ENCODE peak calls at places on chromosomes 7 and 10, in ten cellular contexts. T is CD4-positive, alpha-beta T cell; B is progenitor cell of endocrine pancreas; H is endothelial cell; X is fibroblast of villous mesenchyme; Z is RPMI8226; F is T-cell; Q is cardiac muscle cell; U is stimulated activated naive B cell treated with anti-CD40 and anti-IgM and Interleukin-4, amounts not matched to agents 10 μg/mL and 1 μg/mL and 100 μg/mL, for 72 hours; Y is T1000. G is an unnamed sample.

GRCh38 chr10:62171791-62172190 is 96.9 kb downstream of the RTKN2 start:
- DNase-seq in X (peak), Z (no peak), Y (no peak), B (no peak), F (no peak), H (no peak), T (no peak), Q (no peak), U (no peak), G (no peak)

GRCh38 chr7:25666671-25667060 is 438.4 kb upstream of the NPVF start:
- DNase-seq in X (no peak), B (no peak), Y (no peak), F (no peak), Q (no peak), Z (no peak), T (no peak), U (no peak), H (no peak), G (no peak)

GRCh38 chr7:123538189-123538714 is 3.9 kb upstream of the IQUB start:
- DNase-seq in F (no peak), H (no peak), T (no peak), Z (no peak), B (no peak), Q (no peak), U (no peak), Y (no peak), X (peak), G (peak)

GRCh38 chr7:157616426-157616825 is 279.6 kb downstream of the DNAJB6 start:
- DNase-seq in B (no peak), Y (no peak), T (no peak), Z (no peak), U (no peak), Q (no peak), H (no peak), X (no peak), F (no peak), G (no peak)

GRCh38 chr7:130566168-130566897 is 74.4 kb downstream of the MEST start:
- DNase-seq in B (no peak), T (no peak), H (no peak), Y (no peak), F (no peak), U (no peak), X (peak), Z (no peak), Q (no peak), G (peak)

GRCh38 chr10:33215154-33215553 is 119.3 kb downstream of the NRP1 start:
- DNase-seq in B (no peak), Q (no peak), X (peak), U (no peak), F (no peak), H (no peak), Y (no peak), Z (no peak), T (no peak), G (peak)

GRCh38 chr10:102629661-102630614 is 14.3 kb upstream of the TRIM8 start:
- DNase-seq in X (peak), H (peak), U (no peak), Q (peak), T (no peak), F (no peak), B (no peak), Z (no peak), Y (peak), G (peak)

GRCh38 chr7:132996581-132997242 is 85.2 kb downstream of the CHCHD3 start:
- DNase-seq in U (no peak), H (no peak), B (no peak), Q (no peak), X (no peak), T (no peak), F (no peak), Z (no peak), Y (no peak), G (no peak)

GRCh38 chr10:61284222-61284890 is 168.8 kb downstream of the TMEM26 start:
- DNase-seq in B (no peak), F (no peak), T (no peak), Z (peak), Y (no peak), Q (peak), U (no peak), X (peak), H (no peak), G (peak)

GRCh38 chr10:26486304-26486703 is 48.2 kb downstream of the APBB1IP start:
- DNase-seq in X (peak), B (no peak), Z (no peak), H (no peak), T (no peak), Q (no peak), F (no peak), Y (peak), U (no peak), G (peak)

GRCh38 chr7:1503816-1504775 is at the start of gene INTS1:
- DNase-seq in Y (peak), X (peak), Q (peak), H (peak), T (peak), B (peak), F (peak), Z (peak), U (peak), G (peak)

GRCh38 chr7:100577507-100577906 is 3.8 kb upstream of the SAP25 start:
- DNase-seq in T (no peak), H (no peak), X (no peak), U (no peak), Q (no peak), Y (no peak), Z (no peak), F (no peak), B (no peak), G (no peak)

GRCh38 chr7:132590162-132590561 is 13.9 kb upstream of the PLXNA4 start:
- DNase-seq in T (no peak), Y (no peak), Q (no peak), F (no peak), H (no peak), B (no peak), Z (no peak), U (no peak), X (no peak), G (no peak)

GRCh38 chr10:102384053-102384452 is 11.5 kb upstream of the NFKB2 start:
- DNase-seq in Q (peak), Y (no peak), B (no peak), T (no peak), Z (peak), X (peak), H (no peak), F (no peak), U (no peak), G (peak)

GRCh38 chr7:66313913-66314568 is 108.9 kb downstream of the TPST1 start:
- DNase-seq in T (no peak), Y (no peak), X (no peak), U (no peak), B (no peak), F (no peak), Q (no peak), Z (no peak), H (no peak), G (no peak)

GRCh38 chr7:99047526-99048077 is 96.3 kb downstream of the SMURF1 start:
- DNase-seq in U (no peak), Z (no peak), T (no peak), H (no peak), X (no peak), Q (no peak), B (no peak), F (no peak), Y (no peak), G (no peak)

GRCh38 chr7:34752929-34753328 is 94.9 kb downstream of the NPSR1 start:
- DNase-seq in H (no peak), Y (no peak), B (no peak), F (no peak), T (no peak), Z (no peak), Q (no peak), U (no peak), X (no peak), G (no peak)

GRCh38 chr10:28125701-28126100 is 126.8 kb upstream of the ODAD2 start:
- DNase-seq in U (no peak), X (peak), Q (no peak), F (no peak), H (no peak), Y (no peak), B (no peak), Z (no peak), T (no peak), G (peak)

GRCh38 chr10:120077707-120078492 is 185.4 kb downstream of the SEC23IP start:
- DNase-seq in X (no peak), B (no peak), Y (no peak), T (no peak), Q (no peak), Z (no peak), H (no peak), F (no peak), U (no peak), G (no peak)

GRCh38 chr7:69922011-69922803 is 323.9 kb downstream of the AUTS2 start:
- DNase-seq in B (no peak), T (no peak), X (no peak), Z (no peak), F (no peak), Y (no peak), H (no peak), U (no peak), Q (peak), G (no peak)

GRCh38 chr10:91598211-91598981 is 34.5 kb downstream of the PPP1R3C start:
- DNase-seq in Q (no peak), Y (peak), U (no peak), H (no peak), X (peak), Z (no peak), F (no peak), B (no peak), T (no peak), G (peak)

GRCh38 chr10:23534761-23535160 is 95.9 kb downstream of the OTUD1 start:
- DNase-seq in X (no peak), T (no peak), Z (no peak), H (no peak), Q (no peak), F (no peak), U (no peak), Y (no peak), B (no peak), G (no peak)

GRCh38 chr7:132066776-132067175 is 509.5 kb downstream of the PLXNA4 start:
- DNase-seq in X (peak), Z (no peak), Q (no peak), U (no peak), H (no peak), T (no peak), B (no peak), F (no peak), Y (no peak), G (peak)

GRCh38 chr10:85147346-85148250 is 819.2 kb downstream of the CCSER2 start:
- DNase-seq in U (no peak), B (no peak), Z (no peak), F (no peak), X (no peak), H (no peak), T (no peak), Y (no peak), Q (no peak), G (no peak)

GRCh38 chr7:728602-729001 is 1.5 kb upstream of the PRKAR1B start:
- DNase-seq in U (no peak), Z (no peak), X (no peak), Y (no peak), B (no peak), H (no peak), T (no peak), F (no peak), Q (no peak), G (no peak)

GRCh38 chr7:128783143-128783799 is 7.7 kb upstream of the OPN1SW start:
- DNase-seq in T (no peak), F (no peak), Z (peak), U (no peak), H (peak), X (peak), Q (peak), Y (no peak), B (no peak), G (peak)

GRCh38 chr10:78147202-78147601 is 113.5 kb downstream of the RPS24 start:
- DNase-seq in T (no peak), Y (no peak), Z (no peak), F (no peak), Q (no peak), B (no peak), U (no peak), X (no peak), H (no peak), G (no peak)

GRCh38 chr7:82433507-82433906 is 10.1 kb downstream of the CACNA2D1 start:
- DNase-seq in F (no peak), H (no peak), U (no peak), Z (no peak), Q (no peak), X (no peak), T (no peak), Y (no peak), B (no peak), G (no peak)

GRCh38 chr10:8350250-8350967 is 295.9 kb downstream of the GATA3 start:
- DNase-seq in Q (no peak), F (no peak), T (no peak), Z (no peak), X (peak), Y (no peak), U (no peak), H (no peak), B (no peak), G (no peak)

GRCh38 chr10:107553470-107553869 is 389.0 kb upstream of the SORCS1 start:
- DNase-seq in Z (no peak), F (no peak), T (no peak), X (peak), U (no peak), B (no peak), Q (no peak), Y (no peak), H (no peak), G (peak)

GRCh38 chr10:104580774-104581675 is 60.1 kb upstream of the SORCS3 start:
- DNase-seq in Q (peak), Z (peak), F (peak), T (peak), X (peak), U (peak), Y (peak), B (peak), H (peak), G (peak)

GRCh38 chr10:102781921-102782542 is 38.3 kb downstream of the WBP1L start:
- DNase-seq in Y (no peak), X (peak), T (no peak), B (no peak), U (no peak), Q (no peak), Z (peak), F (no peak), H (no peak), G (peak)

GRCh38 chr7:148799893-148800545 is 84.1 kb downstream of the EZH2 start:
- DNase-seq in Y (no peak), U (no peak), H (no peak), F (no peak), B (no peak), X (no peak), Q (no peak), T (no peak), Z (no peak), G (no peak)

GRCh38 chr10:5606321-5606720 is 60.1 kb downstream of the ASB13 start:
- DNase-seq in U (no peak), T (no peak), Y (no peak), F (no peak), X (no peak), Q (no peak), H (no peak), Z (no peak), B (no peak), G (no peak)

GRCh38 chr7:69109879-69110278 is 488.4 kb upstream of the AUTS2 start:
- DNase-seq in H (no peak), T (no peak), B (no peak), Z (no peak), Y (no peak), Q (no peak), X (no peak), F (no peak), U (no peak), G (no peak)

GRCh38 chr7:22771829-22772228 is 44.8 kb downstream of the IL6 start:
- DNase-seq in X (no peak), H (no peak), U (no peak), T (no peak), F (no peak), Y (no peak), B (no peak), Z (no peak), Q (peak), G (no peak)